ENCODE peak calls at places on chromosomes 12 and 14, in six cellular contexts. U, M, E, N, P and S are unnamed samples.

GRCh38 chr12:6494968-6495367 is 1.1 kb downstream of the NCAPD2 start:
- DNase-seq in U (peak; percentile 82), M (no peak), E (no peak), N (no peak), P (no peak), S (no peak)

GRCh38 chr12:46602474-46602873 is 223.3 kb downstream of the SLC38A4 start:
- DNase-seq in U (no peak), M (no peak), E (no peak), N (no peak), P (no peak), S (no peak)

GRCh38 chr12:75986001-75986739 is 45.4 kb downstream of the PHLDA1 start:
- DNase-seq in U (no peak), M (no peak), E (peak; percentile 63), N (no peak), P (no peak), S (no peak)

GRCh38 chr12:27024291-27024690 is 1.9 kb downstream of the MED21 start:
- DNase-seq in U (no peak), M (no peak), E (no peak), N (no peak), P (no peak), S (no peak)

GRCh38 chr14:67674139-67674479 is 323 bp downstream of the VTI1B start:
- DNase-seq in U (peak; percentile 77), M (peak; percentile 65), E (peak; percentile 71), N (no peak), P (peak; percentile 61), S (peak; percentile 67)

GRCh38 chr12:27779416-27779815 is 617 bp upstream of the KLHL42 start:
- DNase-seq in U (peak; percentile 76), M (peak; percentile 45), E (peak; percentile 15), N (no peak), P (no peak), S (peak; percentile 42)

GRCh38 chr14:84202486-84202885 is 1327.5 kb upstream of the FLRT2 start:
- DNase-seq in U (no peak), M (no peak), E (no peak), N (no peak), P (no peak), S (no peak)

GRCh38 chr12:108098374-108098773 is 30.7 kb upstream of the WSCD2 start:
- DNase-seq in U (no peak), M (no peak), E (no peak), N (no peak), P (no peak), S (no peak)